ENCODE peak calls at places on chromosomes 16 and 17, in nine cellular contexts. V is stomach; J is stimulated activated CD4-positive, alpha-beta T cell treated with anti-CD3 and anti-CD28 coated beads, Interleukin-15, amount 100 ng/mL, for 48 hours; Y is iPS DF 6.9; E is mucosa of gallbladder; T is stimulated activated naive CD8-positive, alpha-beta T cell treated with anti-CD3 and anti-CD28 coated beads, Interleukin-15, Interleukin-2, amounts not matched to agents 100 U/mL and 50 U/mL, for 24 hours; U is NCI-H1092 treated with DMSO at 0.1 percent for 48 hours; O is stromal cell of bone marrow; R is psoas muscle. B is an unnamed sample.

GRCh38 chr17:80678621-80679020 is 134.0 kb downstream of the RPTOR start:
- DNase-seq in J (peak; percentile 53), R (no peak), T (peak; percentile 64), O (no peak), E (no peak), V (no peak), U (no peak), Y (no peak), B (no peak)

GRCh38 chr16:351804-352520 is 561 bp downstream of the AXIN1 start:
- DNase-seq in R (no peak), U (no peak), Y (no peak), J (no peak), V (no peak), T (peak; percentile 51), E (no peak), O (no peak), B (no peak)

GRCh38 chr16:87076950-87077749 is 240.0 kb downstream of the C16orf95 start:
- DNase-seq in V (peak; percentile 69), J (peak; percentile 10), R (no peak), E (peak; percentile 35), U (no peak), T (peak; percentile 68), Y (no peak), O (no peak), B (peak; percentile 36)

GRCh38 chr16:29900102-29900887 is at the start of gene ASPHD1:
- DNase-seq in Y (no peak), O (peak; percentile 71), R (peak; percentile 61), J (peak; percentile 39), V (peak; percentile 84), E (peak; percentile 83), U (peak; percentile 71), T (peak; percentile 71), B (peak; percentile 70)

GRCh38 chr17:20992987-20993862 is 49.6 kb downstream of the USP22 start:
- DNase-seq in U (peak; percentile 24), V (peak; percentile 60), R (peak; percentile 76), T (peak; percentile 57), Y (peak; percentile 80), E (peak; percentile 68), J (peak; percentile 39), O (peak; percentile 51), B (peak; percentile 58)

GRCh38 chr17:76672270-76672851 is 28.8 kb upstream of the ST6GALNAC1 start:
- DNase-seq in V (no peak), U (peak; percentile 44), Y (no peak), O (no peak), J (no peak), T (no peak), R (no peak), E (no peak), B (no peak)

GRCh38 chr17:82383411-82383810 is 11.8 kb downstream of the UTS2R start:
- DNase-seq in O (no peak), J (no peak), U (peak; percentile 39), V (no peak), R (no peak), E (no peak), T (no peak), Y (no peak), B (no peak)

GRCh38 chr17:46008591-46008990 is 9.5 kb downstream of the STH start:
- DNase-seq in Y (no peak), V (no peak), R (no peak), O (no peak), J (no peak), T (no peak), U (no peak), E (no peak), B (no peak)

GRCh38 chr16:74732951-74733350 is 32.3 kb upstream of the MLKL start:
- DNase-seq in U (no peak), T (no peak), Y (no peak), E (no peak), R (no peak), J (no peak), V (no peak), O (no peak), B (no peak)

GRCh38 chr17:52790359-52790955 is 631.9 kb upstream of the CA10 start:
- DNase-seq in T (no peak), U (no peak), O (no peak), Y (no peak), E (no peak), J (no peak), V (no peak), R (no peak), B (no peak)

GRCh38 chr17:39738568-39738901 is 797 bp downstream of the GRB7 start:
- DNase-seq in V (peak; percentile 70), T (peak; percentile 78), O (no peak), J (no peak), E (no peak), U (peak; percentile 7), R (peak; percentile 38), Y (no peak), B (no peak)

GRCh38 chr16:47142469-47143328 is 1.0 kb downstream of the NETO2 start:
- DNase-seq in T (peak; percentile 41), R (peak; percentile 64), Y (no peak), U (peak; percentile 62), J (no peak), O (no peak), E (no peak), V (peak; percentile 29), B (no peak)

GRCh38 chr17:79269620-79270019 is 195.0 kb downstream of the ENGASE start:
- DNase-seq in O (no peak), Y (no peak), R (no peak), E (no peak), U (no peak), V (no peak), T (no peak), J (no peak), B (no peak)

GRCh38 chr17:27038676-27039075 is 255.2 kb upstream of the WSB1 start:
- DNase-seq in J (no peak), R (no peak), O (no peak), T (no peak), U (no peak), E (no peak), Y (no peak), V (no peak), B (no peak)

GRCh38 chr16:48385272-48385953 is at the start of gene SIAH1:
- DNase-seq in T (peak; percentile 90), E (peak; percentile 87), Y (no peak), O (no peak), J (peak; percentile 68), V (peak; percentile 90), U (peak; percentile 73), R (peak; percentile 92), B (peak; percentile 81)

GRCh38 chr17:21463204-21463661 is 87.1 kb downstream of the KCNJ12 start:
- DNase-seq in E (no peak), O (no peak), J (no peak), Y (no peak), T (no peak), R (no peak), V (no peak), U (no peak), B (no peak)

GRCh38 chr16:19479302-19479721 is 42.6 kb downstream of the GDE1 start:
- DNase-seq in E (no peak), O (no peak), R (no peak), T (no peak), Y (no peak), J (no peak), U (no peak), V (no peak), B (no peak)

GRCh38 chr16:27221576-27222498 is 18.5 kb downstream of the KDM8 start:
- DNase-seq in V (no peak), U (peak; percentile 47), E (no peak), O (no peak), Y (no peak), T (no peak), R (peak; percentile 71), J (no peak), B (no peak)

GRCh38 chr17:51487947-51488346 is 227.6 kb downstream of the UTP18 start:
- DNase-seq in T (peak; percentile 10), Y (peak; percentile 58), U (no peak), E (no peak), O (no peak), V (no peak), J (peak; percentile 10), R (no peak), B (no peak)

GRCh38 chr17:9256944-9257629 is 235.8 kb downstream of the NTN1 start:
- DNase-seq in Y (no peak), J (no peak), O (no peak), E (no peak), V (no peak), R (no peak), T (no peak), U (no peak), B (no peak)

GRCh38 chr16:57091990-57092785 is at the start of gene CPNE2:
- DNase-seq in V (peak; percentile 59), U (peak; percentile 39), E (peak; percentile 25), Y (no peak), R (peak; percentile 80), J (no peak), O (no peak), T (peak; percentile 59), B (peak; percentile 59)

GRCh38 chr16:50946098-50946497 is 204.2 kb downstream of the CYLD start:
- DNase-seq in R (no peak), E (no peak), O (no peak), T (no peak), J (no peak), Y (no peak), U (no peak), V (no peak), B (no peak)

GRCh38 chr16:67666538-67667433 is at the start of the genes C16orf86 and ENKD1:
- DNase-seq in E (peak; percentile 86), V (peak; percentile 88), O (peak; percentile 55), R (peak; percentile 93), T (peak; percentile 85), U (peak; percentile 75), J (peak; percentile 64), Y (no peak), B (peak; percentile 86)

GRCh38 chr17:55433629-55434422 is 12.2 kb upstream of the MMD start:
- DNase-seq in O (peak; percentile 89), U (no peak), T (no peak), J (no peak), Y (no peak), V (peak; percentile 46), R (no peak), E (peak; percentile 51), B (peak; percentile 39)

B was measured in lung.